ENCODE peak calls at places on chromosomes 12 and 14, in four cellular contexts. G is heart left ventricle; N is CD4-positive, alpha-beta T cell; U is pancreas. F is an unnamed sample.
A peak's percentile ranks its signal among the peaks of the same experiment; 100 is the strongest.

GRCh38 chr12:53380104-53380796 is at the start of gene SP1:
- DNase-seq in G (peak; percentile 98), N (peak; percentile 80), U (peak; percentile 93), F (peak; percentile 85)

GRCh38 chr12:13090054-13090453 is 13.4 kb downstream of the GSG1 start:
- DNase-seq in G (no peak), N (no peak), U (no peak), F (no peak)

GRCh38 chr12:105457026-105457425 is 126.5 kb downstream of the C12orf75 start:
- DNase-seq in G (no peak), N (no peak), U (no peak), F (no peak)

GRCh38 chr12:116736962-116737773 is 701 bp downstream of the SPRING1 start:
- DNase-seq in G (no peak), N (no peak), U (no peak), F (no peak)

GRCh38 chr12:15732341-15733061 is 56.7 kb downstream of the EPS8 start:
- DNase-seq in G (no peak), N (no peak), U (no peak), F (no peak)

GRCh38 chr14:77882631-77883030 is 82.7 kb downstream of the ADCK1 start:
- DNase-seq in G (no peak), N (no peak), U (no peak), F (no peak)

GRCh38 chr12:29609431-29610215 is 112.1 kb upstream of the OVCH1 start:
- DNase-seq in G (no peak), N (no peak), U (no peak), F (no peak)

GRCh38 chr12:121858662-121859572 is at the start of gene HPD:
- DNase-seq in G (peak; percentile 73), N (no peak), U (peak; percentile 59), F (no peak)

GRCh38 chr14:63510538-63510937 is 32.6 kb downstream of the PPP2R5E start:
- DNase-seq in G (no peak), N (no peak), U (no peak), F (no peak)

GRCh38 chr12:31710021-31710818 is 18.6 kb downstream of the AMN1 start:
- DNase-seq in G (no peak), N (no peak), U (no peak), F (no peak)

GRCh38 chr14:78851189-78851588 is 681.0 kb downstream of the NRXN3 start:
- DNase-seq in G (no peak), N (no peak), U (no peak), F (no peak)

GRCh38 chr12:110379201-110379600 is 24.3 kb downstream of the ANAPC7 start:
- DNase-seq in G (no peak), N (no peak), U (no peak), F (no peak)

GRCh38 chr14:37196604-37197420 is 925 bp upstream of the MIPOL1 start:
- DNase-seq in G (no peak), N (no peak), U (no peak), F (no peak)

GRCh38 chr14:47300801-47301200 is 374.6 kb downstream of the MDGA2 start:
- DNase-seq in G (no peak), N (no peak), U (no peak), F (no peak)

GRCh38 chr14:32808574-32809098 is 130.0 kb upstream of the NPAS3 start:
- DNase-seq in G (no peak), N (no peak), U (peak; percentile 27), F (no peak)

GRCh38 chr14:55221186-55221585 is 29.8 kb upstream of the DLGAP5 start:
- DNase-seq in G (no peak), N (no peak), U (no peak), F (no peak)

GRCh38 chr12:96434107-96434506 is 33.9 kb upstream of the CDK17 start:
- DNase-seq in G (no peak), N (peak; percentile 77), U (no peak), F (peak; percentile 69)

GRCh38 chr14:101228949-101229541 is 325.5 kb upstream of the RTL1 start:
- DNase-seq in G (no peak), N (no peak), U (no peak), F (no peak)

GRCh38 chr14:59964251-59965007 is 44.5 kb downstream of the LRRC9 start:
- DNase-seq in G (no peak), N (no peak), U (no peak), F (no peak)

GRCh38 chr12:79555006-79555925 is 135.5 kb downstream of the PAWR start:
- DNase-seq in G (no peak), N (no peak), U (no peak), F (no peak)

GRCh38 chr14:93262446-93262845 is 55.4 kb downstream of the UBR7 start:
- DNase-seq in G (no peak), N (no peak), U (no peak), F (no peak)

GRCh38 chr12:52228931-52229330 is 4.1 kb upstream of the KRT7 start:
- DNase-seq in G (peak; percentile 60), N (no peak), U (no peak), F (no peak)

GRCh38 chr12:70028918-70029317 is 203.9 kb downstream of the MYRFL start:
- DNase-seq in G (no peak), N (no peak), U (no peak), F (no peak)

GRCh38 chr14:101001311-101002069 is 98.0 kb upstream of the RTL1 start:
- DNase-seq in G (peak; percentile 20), N (no peak), U (no peak), F (no peak)

GRCh38 chr14:89853976-89854693 is 100.4 kb downstream of the EFCAB11 start:
- DNase-seq in G (no peak), N (no peak), U (no peak), F (no peak)

DNA sequence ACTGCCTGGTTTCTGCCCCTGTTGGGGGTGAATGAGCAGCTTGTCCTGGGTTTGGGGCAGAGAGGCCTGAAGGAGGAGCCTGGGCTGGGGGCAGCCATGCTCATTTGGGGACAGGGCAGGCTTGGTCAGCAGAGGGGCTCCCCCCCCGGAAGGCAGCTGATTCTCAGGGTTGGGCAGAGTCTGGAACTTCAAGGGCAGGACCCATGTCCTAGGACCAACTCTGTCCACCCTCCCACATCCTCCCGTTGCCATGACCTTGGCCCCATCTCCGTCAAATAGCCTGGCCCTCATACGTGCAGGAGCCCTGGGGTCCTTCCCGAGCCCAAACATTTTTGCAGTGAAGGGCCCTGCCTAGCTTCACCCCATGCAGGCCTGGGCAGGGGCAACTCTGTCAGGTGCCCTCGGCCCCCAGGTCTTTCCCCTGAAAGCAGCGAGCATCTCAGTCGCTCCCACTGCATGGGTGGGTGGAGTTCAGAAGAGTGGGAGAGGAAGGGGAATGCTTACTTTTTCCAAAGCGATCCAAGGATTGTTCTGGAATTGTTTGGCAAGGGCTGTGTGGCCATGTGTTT is 32.6 kb downstream of the TNFAIP2 start:
- DNase-seq in G (no peak), N (no peak), U (no peak), F (no peak)
- TF ChIP-seq CTCF in G (no peak), N (no peak), U (no peak), F (no peak)

DNA sequence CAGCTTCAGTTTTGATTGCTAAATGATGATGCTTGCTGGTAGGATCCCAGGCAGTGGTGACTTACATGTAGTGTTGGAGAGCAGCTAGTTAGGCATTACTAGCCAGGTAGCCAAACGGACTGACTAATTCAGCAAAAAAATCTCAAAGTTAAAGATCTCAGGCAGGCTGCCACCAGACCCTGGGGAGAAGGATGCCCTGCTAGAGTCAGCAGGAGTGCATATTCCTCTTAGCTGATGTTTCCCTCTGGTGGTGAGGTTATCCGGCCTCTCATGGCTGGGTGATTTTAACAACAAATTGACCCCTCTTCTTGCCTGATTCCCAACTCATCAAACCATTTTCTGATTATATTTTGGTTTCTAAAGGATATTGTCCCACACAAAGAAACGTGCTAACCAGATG is 2.8 kb downstream of the EFS start:
- DNase-seq in G (no peak), N (no peak), U (no peak), F (no peak)
- TF ChIP-seq CTCF in G (no peak), N (no peak), U (no peak), F (no peak)

DNA sequence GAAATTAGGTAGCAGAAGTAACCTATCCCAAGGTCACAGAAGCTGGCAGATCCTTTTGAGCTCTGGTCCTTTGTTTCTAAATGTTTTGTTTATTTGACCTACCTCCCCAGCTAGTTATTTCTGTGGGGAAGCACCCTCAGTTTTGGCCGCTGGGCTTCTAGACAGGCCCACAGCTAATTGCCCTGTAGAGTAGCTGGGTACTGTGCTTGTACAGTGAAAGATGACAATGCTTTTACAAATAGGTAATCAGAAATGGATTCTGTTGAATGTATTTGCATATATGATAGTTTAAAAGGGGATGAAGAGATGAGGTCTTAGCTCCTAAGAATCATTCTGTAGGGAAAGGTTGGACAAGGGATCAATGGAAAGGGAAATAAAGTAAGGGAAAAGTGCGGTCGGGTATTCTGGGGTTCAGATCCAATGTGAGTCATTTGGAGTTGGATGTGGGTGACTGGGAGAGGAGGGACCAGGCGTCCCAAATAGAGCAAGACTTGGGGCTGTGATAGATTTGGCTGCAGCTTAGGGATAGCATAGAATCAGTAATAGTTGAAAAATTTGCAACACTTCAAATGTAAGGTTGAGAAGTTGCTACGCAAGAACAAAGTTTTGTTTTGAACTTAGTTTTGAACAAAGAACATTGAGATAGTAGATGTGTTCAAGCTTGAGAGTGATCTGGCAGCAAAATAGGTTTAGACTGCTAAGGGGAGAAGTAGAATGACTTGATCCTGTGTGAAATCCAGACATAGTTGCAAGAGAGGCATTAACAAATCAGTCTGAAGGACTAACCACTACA is 3.7 kb downstream of the NUDT4 start:
- DNase-seq in G (no peak), N (no peak), U (no peak), F (no peak)
- TF ChIP-seq CTCF in G (no peak), N (no peak), U (no peak), F (no peak)

GRCh38 chr14:87052646-87053225 is 940.2 kb downstream of the GALC start:
- DNase-seq in G (no peak), N (no peak), U (no peak), F (no peak)

GRCh38 chr14:87045956-87046355 is 947.0 kb downstream of the GALC start:
- DNase-seq in G (no peak), N (no peak), U (no peak), F (no peak)

GRCh38 chr14:87046960-87047359 is 946.0 kb downstream of the GALC start:
- DNase-seq in G (no peak), N (no peak), U (no peak), F (no peak)

GRCh38 chr14:87055007-87055406 is 938.0 kb downstream of the GALC start:
- DNase-seq in G (no peak), N (no peak), U (no peak), F (no peak)

DNA sequence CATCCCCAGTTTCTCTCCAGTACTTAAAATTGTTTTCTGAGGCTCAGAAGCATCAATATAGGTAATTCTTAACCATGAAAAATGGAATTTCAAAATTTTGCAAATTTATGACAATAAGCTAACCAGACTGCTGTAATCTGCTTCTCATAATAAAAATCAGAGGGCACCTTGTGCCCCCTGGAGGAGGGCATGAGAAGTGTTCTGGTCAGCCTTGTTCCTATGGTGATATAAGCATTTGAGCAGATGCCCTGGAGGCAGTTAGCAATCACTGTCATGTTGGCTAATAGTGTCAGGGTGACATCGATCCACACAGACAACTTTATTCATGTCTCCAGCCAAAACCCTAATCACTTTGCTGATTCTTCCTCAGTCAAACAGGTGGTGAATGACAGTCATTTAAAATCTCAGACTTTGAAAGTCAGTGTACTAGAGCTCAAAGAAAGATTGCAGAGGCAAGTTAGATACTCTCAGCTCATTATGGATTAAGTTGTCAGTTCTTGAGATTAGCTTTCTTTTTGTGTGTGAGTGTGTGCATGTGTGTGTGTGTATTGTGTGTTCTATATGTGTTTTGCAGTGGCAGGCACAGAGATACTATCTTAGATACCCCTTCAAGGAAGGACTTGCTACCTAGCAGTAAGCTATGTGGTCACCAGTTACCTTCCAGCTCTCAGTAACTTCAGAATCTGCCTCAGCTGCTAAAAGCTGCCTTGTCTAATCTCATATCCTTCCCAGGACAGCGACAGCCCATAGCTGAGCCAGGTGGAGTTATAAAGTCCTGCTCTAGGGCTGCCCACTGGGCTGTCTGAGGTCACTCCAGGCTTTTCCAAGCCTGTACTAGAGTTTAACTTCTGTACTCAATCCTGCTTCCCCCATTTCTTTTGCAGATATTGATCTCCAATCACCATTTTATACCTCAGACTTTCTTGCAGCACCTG is 942.8 kb downstream of the GALC start:
- DNase-seq in G (no peak), N (no peak), U (no peak), F (no peak)
- TF ChIP-seq CTCF in G (peak; percentile 34), N (no peak), U (peak; percentile 47), F (no peak)

GRCh38 chr12:22100952-22101748 is 55.1 kb downstream of the CMAS start:
- DNase-seq in G (no peak), N (peak; percentile 10), U (peak; percentile 41), F (peak; percentile 57)
- TF ChIP-seq CTCF in G (peak; percentile 59), N (peak; percentile 66), U (peak; percentile 11), F (peak; percentile 64)